ENCODE peak calls at places on chromosomes 4 and X, in ten cellular contexts. One of them, this sample, is unnamed.
A peak's percentile ranks its signal among the peaks of the same experiment; 100 is the strongest.

GRCh38 chr4:48071171-48071570 is 54.6 kb downstream of the NIPAL1 start:
- DNase-seq in NCI-H1092: no peak
- DNase-seq in SW480: no peak
- DNase-seq in body of pancreas: no peak
- DNase-seq in activated naive CD8-positive, alpha-beta T cell treated with anti-CD3 and anti-CD28 coated beads, Interleukin-2, amount 50 U/mL, for 24 hours: no peak
- DNase-seq in heart left ventricle: no peak
- DNase-seq in mammary epithelial cell: peak; percentile 25
- DNase-seq in activated CD4-positive, CD25-positive, alpha-beta regulatory T cell: no peak
- DNase-seq in GM04504: no peak
- DNase-seq in GM23338: no peak
- DNase-seq in this sample: peak; percentile 26

GRCh38 chr4:77695769-77696168 is 90.1 kb downstream of the CXCL13 start:
- DNase-seq in GM23338: no peak
- DNase-seq in activated CD4-positive, CD25-positive, alpha-beta regulatory T cell: no peak
- DNase-seq in heart left ventricle: no peak
- DNase-seq in GM04504: peak; percentile 71
- DNase-seq in NCI-H1092: no peak
- DNase-seq in activated naive CD8-positive, alpha-beta T cell treated with anti-CD3 and anti-CD28 coated beads, Interleukin-2, amount 50 U/mL, for 24 hours: no peak
- DNase-seq in SW480: peak; percentile 95
- DNase-seq in body of pancreas: no peak
- DNase-seq in mammary epithelial cell: peak; percentile 95
- DNase-seq in this sample: peak; percentile 48

GRCh38 chr4:153448003-153448731 is 18.0 kb upstream of the TMEM131L start:
- DNase-seq in body of pancreas: no peak
- DNase-seq in NCI-H1092: peak; percentile 10
- DNase-seq in activated CD4-positive, CD25-positive, alpha-beta regulatory T cell: no peak
- DNase-seq in SW480: no peak
- DNase-seq in heart left ventricle: no peak
- DNase-seq in GM23338: no peak
- DNase-seq in activated naive CD8-positive, alpha-beta T cell treated with anti-CD3 and anti-CD28 coated beads, Interleukin-2, amount 50 U/mL, for 24 hours: no peak
- DNase-seq in mammary epithelial cell: no peak
- DNase-seq in GM04504: no peak
- DNase-seq in this sample: no peak

GRCh38 chrX:119753639-119754257 is 4.6 kb upstream of the SOWAHD start:
- DNase-seq in activated naive CD8-positive, alpha-beta T cell treated with anti-CD3 and anti-CD28 coated beads, Interleukin-2, amount 50 U/mL, for 24 hours: peak; percentile 34
- DNase-seq in NCI-H1092: peak; percentile 10
- DNase-seq in body of pancreas: peak; percentile 35
- DNase-seq in mammary epithelial cell: no peak
- DNase-seq in SW480: peak; percentile 64
- DNase-seq in GM04504: no peak
- DNase-seq in activated CD4-positive, CD25-positive, alpha-beta regulatory T cell: peak; percentile 8
- DNase-seq in GM23338: peak; percentile 76
- DNase-seq in heart left ventricle: no peak
- DNase-seq in this sample: peak; percentile 79

GRCh38 chr4:102388636-102389035 is 43.4 kb upstream of the SLC39A8 start:
- DNase-seq in GM04504: no peak
- DNase-seq in mammary epithelial cell: peak; percentile 35
- DNase-seq in activated CD4-positive, CD25-positive, alpha-beta regulatory T cell: no peak
- DNase-seq in activated naive CD8-positive, alpha-beta T cell treated with anti-CD3 and anti-CD28 coated beads, Interleukin-2, amount 50 U/mL, for 24 hours: no peak
- DNase-seq in GM23338: no peak
- DNase-seq in SW480: no peak
- DNase-seq in heart left ventricle: no peak
- DNase-seq in NCI-H1092: no peak
- DNase-seq in body of pancreas: no peak
- DNase-seq in this sample: no peak

GRCh38 chr4:40888916-40889315 is 139.2 kb downstream of the NSUN7 start:
- DNase-seq in activated naive CD8-positive, alpha-beta T cell treated with anti-CD3 and anti-CD28 coated beads, Interleukin-2, amount 50 U/mL, for 24 hours: no peak
- DNase-seq in activated CD4-positive, CD25-positive, alpha-beta regulatory T cell: no peak
- DNase-seq in mammary epithelial cell: no peak
- DNase-seq in SW480: no peak
- DNase-seq in NCI-H1092: no peak
- DNase-seq in body of pancreas: no peak
- DNase-seq in GM23338: no peak
- DNase-seq in heart left ventricle: no peak
- DNase-seq in GM04504: no peak
- DNase-seq in this sample: no peak

GRCh38 chr4:88005086-88005485 is 2.3 kb upstream of the PKD2 start:
- DNase-seq in GM23338: no peak
- DNase-seq in activated naive CD8-positive, alpha-beta T cell treated with anti-CD3 and anti-CD28 coated beads, Interleukin-2, amount 50 U/mL, for 24 hours: no peak
- DNase-seq in GM04504: peak; percentile 53
- DNase-seq in mammary epithelial cell: no peak
- DNase-seq in SW480: no peak
- DNase-seq in body of pancreas: peak; percentile 33
- DNase-seq in heart left ventricle: peak; percentile 29
- DNase-seq in activated CD4-positive, CD25-positive, alpha-beta regulatory T cell: no peak
- DNase-seq in NCI-H1092: no peak
- DNase-seq in this sample: no peak

GRCh38 chr4:72886602-72887001 is 182.9 kb downstream of the COX18 start:
- DNase-seq in GM23338: peak; percentile 23
- DNase-seq in activated CD4-positive, CD25-positive, alpha-beta regulatory T cell: no peak
- DNase-seq in mammary epithelial cell: no peak
- DNase-seq in activated naive CD8-positive, alpha-beta T cell treated with anti-CD3 and anti-CD28 coated beads, Interleukin-2, amount 50 U/mL, for 24 hours: no peak
- DNase-seq in body of pancreas: no peak
- DNase-seq in SW480: peak; percentile 3
- DNase-seq in heart left ventricle: no peak
- DNase-seq in NCI-H1092: no peak
- DNase-seq in GM04504: no peak
- DNase-seq in this sample: peak; percentile 23

GRCh38 chrX:139783959-139784358 is 76.0 kb upstream of the MCF2 start:
- DNase-seq in heart left ventricle: no peak
- DNase-seq in activated CD4-positive, CD25-positive, alpha-beta regulatory T cell: no peak
- DNase-seq in NCI-H1092: no peak
- DNase-seq in activated naive CD8-positive, alpha-beta T cell treated with anti-CD3 and anti-CD28 coated beads, Interleukin-2, amount 50 U/mL, for 24 hours: no peak
- DNase-seq in GM04504: no peak
- DNase-seq in SW480: no peak
- DNase-seq in mammary epithelial cell: no peak
- DNase-seq in body of pancreas: no peak
- DNase-seq in GM23338: no peak
- DNase-seq in this sample: no peak

GRCh38 chr4:142088906-142089305 is 452.5 kb downstream of the IL15 start:
- DNase-seq in SW480: no peak
- DNase-seq in GM04504: peak; percentile 41
- DNase-seq in activated CD4-positive, CD25-positive, alpha-beta regulatory T cell: no peak
- DNase-seq in heart left ventricle: no peak
- DNase-seq in mammary epithelial cell: no peak
- DNase-seq in activated naive CD8-positive, alpha-beta T cell treated with anti-CD3 and anti-CD28 coated beads, Interleukin-2, amount 50 U/mL, for 24 hours: no peak
- DNase-seq in NCI-H1092: no peak
- DNase-seq in GM23338: no peak
- DNase-seq in body of pancreas: no peak
- DNase-seq in this sample: no peak

GRCh38 chr4:154004450-154004849 is 215.6 kb upstream of the SFRP2 start:
- DNase-seq in activated CD4-positive, CD25-positive, alpha-beta regulatory T cell: no peak
- DNase-seq in GM04504: no peak
- DNase-seq in body of pancreas: no peak
- DNase-seq in heart left ventricle: no peak
- DNase-seq in activated naive CD8-positive, alpha-beta T cell treated with anti-CD3 and anti-CD28 coated beads, Interleukin-2, amount 50 U/mL, for 24 hours: no peak
- DNase-seq in GM23338: no peak
- DNase-seq in mammary epithelial cell: no peak
- DNase-seq in SW480: no peak
- DNase-seq in NCI-H1092: no peak
- DNase-seq in this sample: no peak